ENCODE peak calls at places on chromosomes 12 and 14, in eight cellular contexts. O is foreskin fibroblast, U is lung, P is sigmoid colon, S is gastrocnemius medialis, A is astrocyte, C is GM12864, T is HepG2. L is an unnamed sample.

GRCh38 chr14:22314183-22314820 is 274.7 kb downstream of the DAD1 start:
- DNase-seq in O (peak; percentile 14), U (peak; percentile 33), P (no peak), S (no peak), A (peak; percentile 30), C (peak; percentile 40), T (peak; percentile 82), L (peak; percentile 71)

GRCh38 chr12:107632246-107632645 is 53.4 kb upstream of the PWP1 start:
- DNase-seq in O (no peak), U (no peak), P (no peak), S (no peak), A (no peak), C (no peak), T (peak; percentile 4), L (no peak)

GRCh38 chr12:113474635-113475436 is 3.2 kb upstream of the LHX5 start:
- DNase-seq in O (no peak), U (no peak), P (no peak), S (no peak), A (no peak), C (no peak), T (no peak), L (no peak)

GRCh38 chr14:98168196-98168985 is 1103.6 kb downstream of the BCL11B start:
- DNase-seq in O (no peak), U (no peak), P (no peak), S (no peak), A (no peak), C (no peak), T (no peak), L (no peak)

GRCh38 chr14:90756755-90757345 is 59.4 kb downstream of the TTC7B start:
- DNase-seq in O (no peak), U (no peak), P (no peak), S (peak; percentile 50), A (no peak), C (no peak), T (no peak), L (no peak)

GRCh38 chr12:80195737-80196136 is 96.4 kb downstream of the OTOGL start:
- DNase-seq in O (no peak), U (no peak), P (no peak), S (no peak), A (no peak), C (no peak), T (no peak), L (no peak)

GRCh38 chr12:120235369-120236123 is 30.0 kb downstream of the PXN start:
- DNase-seq in O (no peak), U (no peak), P (no peak), S (no peak), A (no peak), C (no peak), T (no peak), L (no peak)

GRCh38 chr14:104866451-104867370 is 1.6 kb downstream of the CEP170B start:
- DNase-seq in O (no peak), U (no peak), P (peak; percentile 55), S (no peak), A (no peak), C (no peak), T (no peak), L (no peak)

GRCh38 chr12:12786371-12786715 is 884 bp downstream of the APOLD1 start:
- DNase-seq in O (no peak), U (no peak), P (no peak), S (no peak), A (no peak), C (no peak), T (no peak), L (no peak)

GRCh38 chr14:50059773-50060629 is 56.4 kb downstream of the VCPKMT start:
- DNase-seq in O (no peak), U (no peak), P (no peak), S (no peak), A (no peak), C (no peak), T (peak; percentile 42), L (no peak)

GRCh38 chr14:39232554-39233415 is 930 bp upstream of the MIA2 start:
- DNase-seq in O (peak; percentile 75), U (no peak), P (no peak), S (no peak), A (peak; percentile 59), C (no peak), T (peak; percentile 90), L (peak; percentile 22)

GRCh38 chr12:2289525-2289924 is 236.7 kb downstream of the CACNA1C start:
- DNase-seq in O (no peak), U (no peak), P (peak; percentile 57), S (no peak), A (no peak), C (no peak), T (no peak), L (no peak)

GRCh38 chr14:76773956-76774355 is 12.7 kb downstream of the VASH1 start:
- DNase-seq in O (no peak), U (peak; percentile 27), P (peak; percentile 60), S (no peak), A (no peak), C (no peak), T (no peak), L (no peak)

GRCh38 chr12:70052931-70053497 is 190.2 kb upstream of the CNOT2 start:
- DNase-seq in O (peak; percentile 69), U (peak; percentile 51), P (peak; percentile 76), S (peak; percentile 33), A (peak; percentile 75), C (no peak), T (peak; percentile 84), L (no peak)

GRCh38 chr12:96906498-96906848 is 584 bp upstream of the NEDD1 start:
- DNase-seq in O (peak; percentile 7), U (no peak), P (no peak), S (no peak), A (no peak), C (no peak), T (no peak), L (no peak)

GRCh38 chr14:97149775-97150174 is 352.6 kb downstream of the VRK1 start:
- DNase-seq in O (no peak), U (no peak), P (no peak), S (no peak), A (no peak), C (no peak), T (no peak), L (no peak)

GRCh38 chr12:77560714-77561113 is 270.0 kb upstream of the NAV3 start:
- DNase-seq in O (no peak), U (no peak), P (no peak), S (no peak), A (no peak), C (no peak), T (peak; percentile 1), L (no peak)

DNA sequence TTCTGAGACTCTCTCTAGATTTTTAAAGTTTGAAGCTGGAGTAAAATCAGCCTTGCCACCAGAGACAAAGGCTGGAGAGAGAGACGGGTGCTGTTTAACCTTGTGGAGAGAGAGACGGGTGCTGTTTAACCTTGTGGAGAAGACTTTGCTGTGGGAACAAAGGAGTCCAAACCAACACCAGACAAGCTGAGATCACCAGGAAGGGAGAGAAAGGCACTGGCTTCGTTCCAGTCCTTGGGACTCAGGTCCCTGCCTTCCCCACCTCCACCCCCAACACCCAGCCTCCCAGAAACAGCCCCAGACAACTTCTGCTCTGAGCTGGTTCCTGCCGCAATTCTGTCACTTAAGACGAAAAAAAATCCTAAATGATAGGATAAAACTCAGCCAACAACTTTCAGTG is 1389.3 kb downstream of the AACS start:
- DNase-seq in O (no peak), U (no peak), P (no peak), S (no peak), A (no peak), C (no peak), T (no peak), L (no peak)
- H3K4me3 ChIP-seq in O (no peak overlapping the region), U (no peak overlapping the region), P (no peak overlapping the region), S (no peak overlapping the region), A (no peak overlapping the region), C (no peak overlapping the region), T (no peak overlapping the region), L (no peak overlapping the region)

DNA sequence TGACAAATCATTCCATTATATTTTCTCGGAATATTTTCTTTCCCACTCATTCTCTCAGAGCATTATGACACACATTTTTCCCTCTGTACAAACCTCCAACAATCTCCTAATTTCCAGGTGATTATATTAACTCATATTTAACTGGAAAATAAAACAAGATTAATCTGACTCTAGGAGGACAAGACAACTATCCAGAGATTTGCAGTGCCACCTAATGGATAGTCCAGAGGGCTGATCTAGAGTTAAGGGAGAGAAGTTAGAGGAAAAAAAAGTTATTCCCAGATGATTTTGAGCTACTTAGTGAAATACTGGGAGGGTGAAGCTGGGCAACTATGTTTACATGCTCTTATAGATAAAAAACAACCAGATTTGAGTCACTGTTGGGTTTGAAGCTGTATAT is 161.7 kb downstream of the ALX1 start:
- DNase-seq in O (peak; percentile 0), U (no peak), P (no peak), S (no peak), A (no peak), C (no peak), T (peak; percentile 9), L (no peak)
- TF ChIP-seq CTCF in O (peak; percentile 42), U (no peak), P (no peak), S (no peak), A (peak; percentile 36), C (no peak), T (peak; percentile 12), L (no peak)

GRCh38 chr12:64390275-64390851 is at the start of gene C12orf56:
- DNase-seq in O (peak; percentile 11), U (no peak), P (no peak), S (no peak), A (peak; percentile 27), C (no peak), T (no peak), L (no peak)

GRCh38 chr12:64389154-64389553 is 1.4 kb downstream of the C12orf56 start:
- DNase-seq in O (no peak), U (no peak), P (no peak), S (no peak), A (no peak), C (no peak), T (no peak), L (no peak)

GRCh38 chr12:64385468-64385867 is 5.1 kb downstream of the C12orf56 start:
- DNase-seq in O (peak; percentile 44), U (no peak), P (no peak), S (no peak), A (peak; percentile 46), C (no peak), T (no peak), L (no peak)

GRCh38 chr12:64385019-64385418 is 5.5 kb downstream of the C12orf56 start:
- DNase-seq in O (no peak), U (no peak), P (no peak), S (no peak), A (no peak), C (no peak), T (no peak), L (no peak)

GRCh38 chr12:64387201-64387816 is 3.2 kb downstream of the C12orf56 start:
- DNase-seq in O (no peak), U (no peak), P (no peak), S (no peak), A (no peak), C (no peak), T (no peak), L (no peak)
- H3K4me3 ChIP-seq in O (no peak overlapping the region), U (no peak overlapping the region), P (no peak overlapping the region), S (no peak overlapping the region), A (no peak overlapping the region), C (no peak overlapping the region), T (no peak overlapping the region), L (no peak overlapping the region)

GRCh38 chr12:127041985-127042625 is 1224.9 kb upstream of the TMEM132C start:
- DNase-seq in O (no peak), U (no peak), P (no peak), S (no peak), A (no peak), C (peak; percentile 64), T (no peak), L (peak; percentile 90)

GRCh38 chr12:127046467-127046866 is 1220.5 kb upstream of the TMEM132C start:
- DNase-seq in O (no peak), U (no peak), P (no peak), S (no peak), A (no peak), C (no peak), T (no peak), L (no peak)

GRCh38 chr12:127044841-127045240 is 1222.1 kb upstream of the TMEM132C start:
- DNase-seq in O (no peak), U (no peak), P (no peak), S (no peak), A (no peak), C (no peak), T (no peak), L (no peak)
- TF ChIP-seq CTCF in O (no peak), U (no peak), P (no peak), S (no peak), A (no peak), C (no peak), T (no peak), L (no peak)